ENCODE peak calls at places on chromosomes 7 and 10, in four cellular contexts. P is testis, R is psoas muscle, Y is endodermal cell. K is an unnamed sample.

GRCh38 chr7:45007571-45008328 is 7.7 kb downstream of the CCM2 start:
- DNase-seq in P (no peak), R (no peak), Y (no peak), K (no peak)

GRCh38 chr10:104591451-104591850 is 49.6 kb upstream of the SORCS3 start:
- DNase-seq in P (no peak), R (no peak), Y (peak), K (no peak)

GRCh38 chr7:25924061-25924460 is 227.9 kb upstream of the NFE2L3 start:
- DNase-seq in P (no peak), R (no peak), Y (no peak), K (no peak)

GRCh38 chr7:129952164-129952652 is 552 bp downstream of the UBE2H start:
- DNase-seq in P (peak), R (peak), Y (peak), K (no peak)

GRCh38 chr7:12570148-12570528 is 382 bp upstream of the SCIN start:
- DNase-seq in P (no peak), R (no peak), Y (no peak), K (no peak)

GRCh38 chr10:37436361-37436760 is 311.0 kb downstream of the ANKRD30A start:
- DNase-seq in P (no peak), R (no peak), Y (no peak), K (no peak)

GRCh38 chr7:139035588-139036353 is at the start of gene ZC3HAV1L:
- DNase-seq in P (peak), R (peak), Y (peak), K (no peak)

GRCh38 chr10:16644146-16644545 is 122.5 kb upstream of the C1QL3 start:
- DNase-seq in P (no peak), R (no peak), Y (no peak), K (no peak)

GRCh38 chr10:3853547-3853989 is 68.6 kb upstream of the KLF6 start:
- DNase-seq in P (no peak), R (no peak), Y (no peak), K (no peak)

GRCh38 chr7:30159698-30160143 is 24.9 kb downstream of the MTURN start:
- DNase-seq in P (peak), R (no peak), Y (peak), K (no peak)

GRCh38 chr10:42738669-42739068 is 43.9 kb upstream of the BMS1 start:
- DNase-seq in P (no peak), R (no peak), Y (no peak), K (no peak)

GRCh38 chr10:14250496-14250895 is 80.2 kb downstream of the FRMD4A start:
- DNase-seq in P (no peak), R (no peak), Y (no peak), K (no peak)

GRCh38 chr7:73918926-73919693 is 58.2 kb downstream of the TMEM270 start:
- DNase-seq in P (no peak), R (no peak), Y (peak), K (no peak)

GRCh38 chr10:110993024-110993693 is 73.8 kb downstream of the SHOC2 start:
- DNase-seq in P (no peak), R (no peak), Y (no peak), K (no peak)

GRCh38 chr10:17046989-17047388 is 82.6 kb downstream of the CUBN start:
- DNase-seq in P (no peak), R (no peak), Y (no peak), K (no peak)

GRCh38 chr7:35725280-35725680 is 30.3 kb upstream of the HERPUD2 start:
- DNase-seq in P (no peak), R (no peak), Y (no peak), K (peak)

GRCh38 chr10:114664127-114664526 is 6.1 kb upstream of the ABLIM1 start:
- DNase-seq in P (no peak), R (no peak), Y (no peak), K (no peak)

GRCh38 chr10:47040041-47040491 is 128.8 kb downstream of the PTPN20 start:
- DNase-seq in P (no peak), R (no peak), Y (no peak), K (no peak)

GRCh38 chr7:111083423-111083822 is 7.5 kb upstream of the LRRN3 start:
- DNase-seq in P (no peak), R (no peak), Y (no peak), K (peak)

GRCh38 chr7:74598558-74598957 is 59.0 kb upstream of the GTF2I start:
- DNase-seq in P (no peak), R (no peak), Y (no peak), K (no peak)

GRCh38 chr7:151174246-151175046 is 7.0 kb upstream of the GBX1 start:
- DNase-seq in P (peak), R (peak), Y (no peak), K (no peak)

GRCh38 chr10:90288403-90288933 is 569.4 kb downstream of the HTR7 start:
- DNase-seq in P (no peak), R (no peak), Y (peak), K (no peak)

GRCh38 chr7:155269766-155270585 is 27.7 kb upstream of the INSIG1 start:
- DNase-seq in P (no peak), R (no peak), Y (no peak), K (no peak)

GRCh38 chr10:90912176-90912575 is 8.7 kb downstream of the ANKRD1 start:
- DNase-seq in P (peak), R (no peak), Y (no peak), K (no peak)

GRCh38 chr7:30469303-30469702 is 9.3 kb downstream of the NOD1 start:
- DNase-seq in P (peak), R (peak), Y (peak), K (no peak)

GRCh38 chr7:97116308-97116707 is 1.2 kb upstream of the SDHAF3 start:
- DNase-seq in P (peak), R (no peak), Y (no peak), K (no peak)

GRCh38 chr7:95011156-95011928 is 103.9 kb downstream of the PPP1R9A start:
- DNase-seq in P (no peak), R (no peak), Y (no peak), K (no peak)

GRCh38 chr7:144397086-144397485 is 6.4 kb downstream of the NOBOX start:
- DNase-seq in P (no peak), R (no peak), Y (peak), K (no peak)

GRCh38 chr7:105932835-105933477 is 30.1 kb upstream of the CDHR3 start:
- DNase-seq in P (no peak), R (peak), Y (peak), K (no peak)

GRCh38 chr10:32244011-32244410 is 102.9 kb downstream of the EPC1 start:
- DNase-seq in P (no peak), R (no peak), Y (no peak), K (no peak)

GRCh38 chr7:156004265-156005201 is 192.3 kb upstream of the SHH start:
- DNase-seq in P (no peak), R (no peak), Y (peak), K (no peak)

GRCh38 chr10:12042409-12042796 is 206 bp downstream of the UPF2 start:
- DNase-seq in P (no peak), R (peak), Y (no peak), K (peak)

GRCh38 chr7:150803161-150803860 is 2.7 kb downstream of the TMEM176A start:
- DNase-seq in P (no peak), R (no peak), Y (peak), K (no peak)

GRCh38 chr10:22615819-22616499 is 98.4 kb downstream of the PIP4K2A start:
- DNase-seq in P (no peak), R (no peak), Y (no peak), K (peak)

DNA sequence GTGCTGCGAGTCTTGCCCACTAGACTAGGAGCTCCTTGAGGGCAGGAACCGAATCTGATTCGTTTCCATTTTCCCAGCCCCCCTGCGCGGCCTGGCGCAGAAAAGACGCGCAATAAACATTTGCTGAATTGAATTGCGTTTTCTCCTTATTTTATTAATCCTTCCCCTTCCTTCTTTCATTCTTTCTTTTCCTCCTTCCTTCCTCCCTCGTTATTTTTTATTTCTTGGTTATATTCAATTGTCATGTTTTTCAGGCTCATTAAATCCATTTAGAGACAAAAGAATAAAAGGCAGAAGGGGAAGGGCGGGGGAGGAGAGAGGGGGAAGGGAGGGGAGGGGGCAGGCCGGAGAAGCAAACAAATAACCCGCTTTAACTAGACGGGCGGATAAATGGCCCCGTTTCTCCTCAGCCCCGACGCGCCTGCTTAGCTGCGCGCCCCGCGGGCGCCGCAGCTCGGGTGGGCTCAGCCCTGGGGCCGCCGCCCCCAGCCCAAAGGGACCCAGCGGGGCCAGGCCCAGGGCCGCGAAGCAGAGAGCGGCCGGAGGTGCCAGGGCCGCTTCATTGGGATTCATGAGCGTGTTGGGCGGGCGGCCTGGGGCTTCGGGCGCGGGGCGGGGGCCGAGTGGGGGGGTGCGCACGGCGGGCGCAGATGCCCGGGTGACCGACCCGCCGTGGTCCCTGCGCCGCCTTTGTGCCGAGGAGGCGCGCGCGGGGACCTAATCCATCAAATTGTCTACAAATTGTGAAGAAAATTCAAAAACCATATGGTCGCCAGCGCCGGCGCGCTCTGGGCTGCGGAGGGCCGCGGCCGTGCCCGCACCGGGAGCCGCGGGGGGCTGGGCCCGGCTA is 5.0 kb downstream of the LBX1 start:
- DNase-seq in P (no peak), R (no peak), Y (no peak), K (no peak)
- H3K4me3 ChIP-seq in P (no peak), R (peak), Y (no peak), K (no peak)

DNA sequence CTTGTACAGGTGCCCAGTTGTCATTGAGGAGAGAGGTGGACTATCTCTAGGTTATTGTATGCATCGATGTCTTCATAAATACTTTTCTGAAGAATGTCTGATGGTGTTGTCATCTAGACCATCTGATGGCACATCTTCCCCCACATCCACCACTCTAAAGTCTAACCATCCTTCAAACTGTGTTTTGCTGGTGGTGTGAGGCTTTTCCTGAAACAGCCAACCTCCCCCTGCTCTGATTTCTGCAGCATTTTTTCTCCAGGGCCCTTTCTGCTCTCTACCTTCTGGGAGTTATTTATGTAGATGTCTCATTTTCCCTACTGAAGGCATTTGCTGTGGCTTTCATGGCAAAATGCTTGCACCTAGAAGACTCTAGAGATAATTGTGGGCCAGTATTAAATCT is 1.5 kb downstream of the PLCE1 start:
- DNase-seq in P (no peak), R (no peak), Y (no peak), K (no peak)
- H3K4me3 ChIP-seq in P (no peak), R (peak), Y (peak), K (no peak)

GRCh38 chr10:24466616-24466949 is 257.1 kb downstream of the ARHGAP21 start:
- DNase-seq in P (no peak), R (no peak), Y (no peak), K (no peak)
- H3K4me3 ChIP-seq in P (no peak), R (peak), Y (peak), K (no peak)

GRCh38 chr10:109837384-109837783 is 85.9 kb downstream of the XPNPEP1 start:
- DNase-seq in P (no peak), R (no peak), Y (no peak), K (no peak)

GRCh38 chr10:109835257-109835656 is 88.1 kb downstream of the XPNPEP1 start:
- DNase-seq in P (no peak), R (no peak), Y (no peak), K (no peak)

DNA sequence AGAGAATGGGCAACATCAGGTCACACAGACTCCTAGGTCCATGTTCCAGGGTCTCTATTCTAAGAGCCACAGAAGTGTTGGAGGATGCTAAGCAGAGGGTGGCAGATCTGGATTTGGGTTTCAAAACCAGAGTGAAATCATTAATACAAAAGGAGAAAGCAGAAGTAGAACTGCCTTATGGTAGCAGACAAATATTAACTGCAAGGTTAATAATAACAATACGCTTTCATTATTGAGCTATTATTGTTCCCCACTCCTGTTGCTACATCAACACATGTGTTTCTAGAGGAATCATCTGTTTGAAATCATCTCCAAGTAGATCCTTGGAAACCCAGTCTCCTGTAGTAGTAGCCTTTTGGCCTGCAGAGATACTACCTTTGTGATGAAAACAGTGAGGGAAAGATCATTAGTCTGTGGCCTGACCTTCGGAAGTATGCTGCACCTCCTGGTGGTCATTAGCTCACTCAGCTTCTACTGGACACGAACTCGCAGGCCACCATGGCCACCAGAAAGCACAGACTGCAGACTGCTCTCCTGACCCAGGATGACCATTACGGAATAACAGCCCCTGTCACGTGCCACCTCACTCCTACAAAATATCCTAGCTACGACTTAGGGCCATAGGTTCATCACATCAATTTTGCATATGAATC is 84.6 kb downstream of the XPNPEP1 start:
- DNase-seq in P (no peak), R (no peak), Y (no peak), K (no peak)
- H3K4me3 ChIP-seq in P (no peak), R (no peak), Y (no peak), K (no peak)

DNA sequence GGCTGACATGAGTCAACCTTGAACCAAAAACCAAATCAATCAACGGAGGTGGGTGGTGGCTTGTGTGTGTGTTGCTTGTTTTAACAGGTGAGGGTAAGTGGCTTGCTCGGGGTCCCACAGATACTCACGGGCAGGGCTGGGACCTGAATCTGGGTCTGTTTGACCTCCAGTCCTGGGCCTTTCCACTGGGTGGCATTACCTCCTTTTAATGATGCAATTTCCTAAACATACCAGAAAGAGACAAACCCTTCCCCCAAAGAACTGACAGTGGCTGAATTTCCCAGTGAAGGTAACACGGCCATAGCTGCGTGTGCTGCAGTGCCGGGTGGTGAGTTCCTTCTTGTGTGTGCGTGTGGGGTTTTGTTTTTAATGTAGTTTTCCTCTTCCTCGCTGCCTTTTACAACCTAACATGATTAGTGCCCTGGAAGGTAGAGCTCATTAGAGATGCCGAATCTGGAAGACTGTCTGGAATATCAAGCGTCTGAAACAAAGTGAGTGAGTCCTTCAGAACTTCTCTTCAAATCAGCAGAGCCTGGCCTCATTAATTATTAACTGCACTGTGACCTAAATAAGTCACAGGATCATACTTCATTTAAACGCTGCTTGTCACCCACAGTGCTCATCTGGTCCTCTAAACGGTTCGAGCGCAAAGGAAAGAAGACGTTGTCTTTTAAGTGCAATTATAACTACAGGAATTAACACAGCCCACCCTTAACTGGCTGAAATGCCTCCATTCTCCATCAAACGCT is 166.1 kb upstream of the TCERG1L start:
- DNase-seq in P (no peak), R (no peak), Y (peak), K (no peak)
- H3K4me3 ChIP-seq in P (no peak), R (no peak), Y (no peak), K (no peak)

GRCh38 chr7:27149817-27150567 is 2.4 kb downstream of the HOXA3 start:
- DNase-seq in P (no peak), R (no peak), Y (no peak), K (no peak)

GRCh38 chr7:27151341-27151944 is 940 bp downstream of the HOXA3 start:
- DNase-seq in P (peak), R (no peak), Y (no peak), K (no peak)

GRCh38 chr7:27148776-27149641 is 1.4 kb upstream of the HOXA6 start:
- DNase-seq in P (peak), R (no peak), Y (peak), K (no peak)

GRCh38 chr7:27151945-27152815 is at the start of gene HOXA3:
- DNase-seq in P (peak), R (peak), Y (peak), K (no peak)

GRCh38 chr7:27150568-27151340 is 1.6 kb downstream of the HOXA3 start:
- DNase-seq in P (peak), R (peak), Y (peak), K (peak)
- H3K4me3 ChIP-seq in P (no peak), R (peak), Y (peak), K (peak)

GRCh38 chr7:1027285-1028043 is 16.9 kb upstream of the GPR146 start:
- DNase-seq in P (peak), R (peak), Y (peak), K (no peak)
- H3K4me3 ChIP-seq in P (peak), R (peak), Y (peak), K (peak)